ENCODE peak calls at places on chromosomes 3 and 15, in five cellular contexts. S is right lobe of liver, V is gastrocnemius medialis, J is right cardiac atrium, T is naive B cell. M is an unnamed sample.
A peak's percentile ranks its signal among the peaks of the same experiment; 100 is the strongest.

GRCh38 chr3:184604039-184604955 is 42.7 kb downstream of the EPHB3 start:
- ATAC-seq in S (peak; percentile 22), T (peak; percentile 39), V (no peak), J (peak; percentile 70), M (no peak)

GRCh38 chr3:22414239-22414638 is 663.2 kb upstream of the ZNF385D start:
- ATAC-seq in V (no peak), T (no peak), S (no peak), J (no peak), M (no peak)

GRCh38 chr3:23174426-23175039 is 28.6 kb upstream of the UBE2E2 start:
- ATAC-seq in J (peak; percentile 79), V (no peak), T (no peak), S (no peak), M (no peak)

GRCh38 chr3:158264894-158265293 is 155.0 kb downstream of the RSRC1 start:
- ATAC-seq in T (no peak), V (no peak), S (no peak), J (no peak), M (no peak)

GRCh38 chr15:33022629-33023028 is 171.9 kb downstream of the FMN1 start:
- ATAC-seq in J (peak; percentile 90), T (no peak), S (peak; percentile 26), V (peak; percentile 98), M (no peak)

GRCh38 chr3:122102191-122102935 is 47.2 kb downstream of the CD86 start:
- ATAC-seq in J (no peak), T (no peak), S (no peak), V (no peak), M (peak; percentile 83)

GRCh38 chr3:138459619-138460535 is 25.5 kb downstream of the ESYT3 start:
- ATAC-seq in T (no peak), J (no peak), S (no peak), V (no peak), M (no peak)

GRCh38 chr3:184523825-184524615 is 37.6 kb upstream of the EPHB3 start:
- ATAC-seq in S (peak; percentile 48), T (peak; percentile 17), V (no peak), J (peak; percentile 94), M (peak; percentile 82)

GRCh38 chr15:88625943-88626741 is 5.0 kb downstream of the AEN start:
- ATAC-seq in S (no peak), T (no peak), J (no peak), V (no peak), M (no peak)

GRCh38 chr3:185966655-185967054 is 28.8 kb upstream of the TRA2B start:
- ATAC-seq in V (no peak), J (no peak), S (peak; percentile 34), T (no peak), M (no peak)

GRCh38 chr3:178386880-178387279 is 149.4 kb upstream of the KCNMB2 start:
- ATAC-seq in S (peak; percentile 81), V (no peak), J (no peak), T (no peak), M (no peak)

GRCh38 chr3:8470801-8471200 is 30.8 kb upstream of the LMCD1 start:
- ATAC-seq in V (no peak), J (peak; percentile 42), S (no peak), T (no peak), M (no peak)

GRCh38 chr3:158709666-158710083 is 22.6 kb downstream of the RARRES1 start:
- ATAC-seq in T (no peak), J (peak; percentile 57), V (peak; percentile 28), S (no peak), M (no peak)

GRCh38 chr3:30453364-30454039 is 152.9 kb upstream of the TGFBR2 start:
- ATAC-seq in J (peak; percentile 43), T (no peak), V (no peak), S (no peak), M (no peak)

GRCh38 chr3:155701882-155702465 is 42.9 kb downstream of the PLCH1 start:
- ATAC-seq in V (peak; percentile 66), S (peak; percentile 73), J (peak; percentile 57), T (no peak), M (no peak)

GRCh38 chr15:67967871-67968423 is 86.2 kb upstream of the PIAS1 start:
- ATAC-seq in V (peak; percentile 30), S (peak; percentile 77), J (peak; percentile 99), T (peak; percentile 55), M (peak; percentile 51)

GRCh38 chr15:60469893-60470641 is 8.9 kb downstream of the ICE2 start:
- ATAC-seq in T (no peak), V (no peak), S (peak; percentile 83), J (no peak), M (no peak)

GRCh38 chr15:35003928-35004327 is 15.8 kb upstream of the ZNF770 start:
- ATAC-seq in T (no peak), V (no peak), S (no peak), J (no peak), M (no peak)

GRCh38 chr3:31392568-31392967 is 140.2 kb upstream of the STT3B start:
- ATAC-seq in J (no peak), S (no peak), V (no peak), T (no peak), M (peak; percentile 59)

GRCh38 chr3:94972066-94972465 is 909.2 kb downstream of the NSUN3 start:
- ATAC-seq in J (no peak), T (no peak), S (no peak), V (no peak), M (no peak)

GRCh38 chr3:123488641-123489347 is 39.9 kb upstream of the ADCY5 start:
- ATAC-seq in J (no peak), V (no peak), S (no peak), T (no peak), M (no peak)

GRCh38 chr15:33852094-33852493 is 116.2 kb upstream of the CHRM5 start:
- ATAC-seq in J (no peak), V (no peak), T (no peak), S (no peak), M (no peak)

GRCh38 chr15:60731583-60732130 is 252.7 kb upstream of the ICE2 start:
- ATAC-seq in S (no peak), T (no peak), V (peak; percentile 95), J (no peak), M (no peak)

GRCh38 chr3:87207500-87207899 is 19.6 kb upstream of the CHMP2B start:
- ATAC-seq in J (no peak), V (no peak), T (no peak), S (no peak), M (no peak)

GRCh38 chr3:157573780-157574378 is 70.7 kb upstream of the VEPH1 start:
- ATAC-seq in S (no peak), V (no peak), J (no peak), T (no peak), M (no peak)

GRCh38 chr3:102449341-102449740 is 14.5 kb downstream of the ZPLD1 start:
- ATAC-seq in J (no peak), S (no peak), V (no peak), T (no peak), M (no peak)

GRCh38 chr3:58640700-58641372 is 25.7 kb downstream of the FAM3D start:
- ATAC-seq in S (peak; percentile 96), T (peak; percentile 72), V (peak; percentile 78), J (peak; percentile 89), M (peak; percentile 78)

GRCh38 chr3:185705498-185705897 is 119.3 kb downstream of the IGF2BP2 start:
- ATAC-seq in V (no peak), S (no peak), J (no peak), T (no peak), M (no peak)

GRCh38 chr3:162544246-162544645 is 1047.6 kb downstream of the OTOL1 start:
- ATAC-seq in T (no peak), S (no peak), J (no peak), V (no peak), M (no peak)

GRCh38 chr15:25366058-25366457 is 72.8 kb downstream of the UBE3A start:
- ATAC-seq in J (no peak), T (no peak), V (no peak), S (no peak), M (no peak)

GRCh38 chr15:81337713-81338157 is 13.8 kb upstream of the STARD5 start:
- ATAC-seq in S (no peak), J (peak; percentile 23), T (no peak), V (peak; percentile 17), M (no peak)

GRCh38 chr3:65928110-65928509 is 110.6 kb downstream of the MAGI1 start:
- ATAC-seq in T (no peak), J (no peak), S (peak; percentile 92), V (no peak), M (no peak)

GRCh38 chr3:100100454-100100853 is 13.8 kb downstream of the FILIP1L start:
- ATAC-seq in V (no peak), J (no peak), T (no peak), S (no peak), M (no peak)

GRCh38 chr3:5026046-5026362 is 46.8 kb downstream of the BHLHE40 start:
- ATAC-seq in S (no peak), T (no peak), J (no peak), V (no peak), M (no peak)

GRCh38 chr3:128505771-128506170 is 12.8 kb upstream of the GATA2 start:
- ATAC-seq in V (no peak), S (no peak), J (no peak), T (no peak), M (no peak)

M was measured in stimulated activated memory B cell treated with anti-CD40 and anti-IgM and Interleukin-4, amounts not matched to agents 10 μg/mL and 1 μg/mL and 100 μg/mL, for 72 hours.